ENCODE peak calls at places on chromosomes 2 and 18, in nine cellular contexts. Q, H, X, C, R, Z, Y, F and I are unnamed samples.

GRCh38 chr2:96095116-96095636 is 21.2 kb downstream of the ADRA2B start:
- DNase-seq in Q (no peak), H (no peak), X (no peak), C (no peak), R (no peak), Z (no peak), Y (no peak), F (no peak), I (no peak)

GRCh38 chr2:197514754-197515153 is 1.1 kb upstream of the MOB4 start:
- DNase-seq in Q (no peak), H (no peak), X (no peak), C (peak; percentile 13), R (no peak), Z (no peak), Y (no peak), F (no peak), I (peak; percentile 50)

GRCh38 chr2:24830351-24830750 is 37.1 kb downstream of the CENPO start:
- DNase-seq in Q (no peak), H (no peak), X (no peak), C (peak; percentile 38), R (peak; percentile 31), Z (peak; percentile 10), Y (peak; percentile 25), F (no peak), I (no peak)

GRCh38 chr2:55782528-55783173 is 89.0 kb upstream of the PNPT1 start:
- DNase-seq in Q (no peak), H (no peak), X (no peak), C (no peak), R (no peak), Z (no peak), Y (no peak), F (no peak), I (no peak)

GRCh38 chr18:59502222-59502898 is 143.3 kb upstream of the LMAN1 start:
- DNase-seq in Q (peak; percentile 84), H (no peak), X (no peak), C (peak; percentile 88), R (no peak), Z (no peak), Y (no peak), F (no peak), I (no peak)

GRCh38 chr2:242052421-242052820 is 182.9 kb downstream of the RTP5 start:
- DNase-seq in Q (no peak), H (peak; percentile 9), X (no peak), C (no peak), R (no peak), Z (no peak), Y (no peak), F (no peak), I (no peak)

GRCh38 chr2:232133078-232133477 is 171.6 kb downstream of the DIS3L2 start:
- DNase-seq in Q (peak; percentile 22), H (no peak), X (no peak), C (no peak), R (no peak), Z (no peak), Y (no peak), F (no peak), I (no peak)

GRCh38 chr2:217593732-217594131 is 409.1 kb downstream of the TNS1 start:
- DNase-seq in Q (no peak), H (no peak), X (no peak), C (no peak), R (no peak), Z (no peak), Y (no peak), F (no peak), I (no peak)

GRCh38 chr2:95343429-95344207 is 46.5 kb downstream of the KCNIP3 start:
- DNase-seq in Q (peak; percentile 73), H (no peak), X (no peak), C (no peak), R (peak; percentile 29), Z (no peak), Y (no peak), F (no peak), I (no peak)

GRCh38 chr18:5456577-5457466 is 87.0 kb downstream of the EPB41L3 start:
- DNase-seq in Q (no peak), H (no peak), X (no peak), C (peak; percentile 39), R (no peak), Z (no peak), Y (no peak), F (no peak), I (peak; percentile 52)

GRCh38 chr18:22773944-22774343 is 159.2 kb upstream of the RBBP8 start:
- DNase-seq in Q (no peak), H (no peak), X (no peak), C (no peak), R (no peak), Z (no peak), Y (no peak), F (no peak), I (no peak)

GRCh38 chr2:37648316-37649011 is 23.0 kb downstream of the CDC42EP3 start:
- DNase-seq in Q (no peak), H (no peak), X (peak; percentile 24), C (no peak), R (peak; percentile 77), Z (no peak), Y (peak; percentile 89), F (peak; percentile 76), I (no peak)

GRCh38 chr2:37649518-37649917 is 21.9 kb downstream of the CDC42EP3 start:
- DNase-seq in Q (no peak), H (no peak), X (no peak), C (no peak), R (no peak), Z (no peak), Y (no peak), F (no peak), I (no peak)

GRCh38 chr2:37645363-37645762 is 26.1 kb downstream of the CDC42EP3 start:
- DNase-seq in Q (peak; percentile 73), H (no peak), X (no peak), C (peak; percentile 73), R (no peak), Z (no peak), Y (no peak), F (peak; percentile 72), I (no peak)

GRCh38 chr2:37645836-37646235 is 25.6 kb downstream of the CDC42EP3 start:
- DNase-seq in Q (no peak), H (no peak), X (no peak), C (no peak), R (no peak), Z (no peak), Y (no peak), F (no peak), I (no peak)

GRCh38 chr2:37647941-37648315 is 23.5 kb downstream of the CDC42EP3 start:
- DNase-seq in Q (no peak), H (no peak), X (no peak), C (no peak), R (no peak), Z (no peak), Y (no peak), F (no peak), I (no peak)
- H3K36me3 ChIP-seq in Q (peaks cover 38% of the 10 kb centered on the region), H (no peaks in the 10 kb centered on the region), X (peaks cover 35% of the 10 kb centered on the region), C (peaks cover 23% of the 10 kb centered on the region), R (no peaks in the 10 kb centered on the region), Z (no peaks in the 10 kb centered on the region), Y (peaks cover 38% of the 10 kb centered on the region), F (peaks cover 10% of the 10 kb centered on the region), I (peaks cover 26% of the 10 kb centered on the region)

GRCh38 chr2:105836341-105836740 is 91.6 kb downstream of the NCK2 start:
- DNase-seq in Q (no peak), H (no peak), X (no peak), C (no peak), R (no peak), Z (no peak), Y (no peak), F (no peak), I (no peak)

GRCh38 chr2:105836840-105837692 is 92.4 kb downstream of the NCK2 start:
- DNase-seq in Q (no peak), H (no peak), X (no peak), C (no peak), R (no peak), Z (no peak), Y (no peak), F (peak; percentile 52), I (no peak)

GRCh38 chr2:105839793-105840192 is 95.1 kb downstream of the NCK2 start:
- DNase-seq in Q (no peak), H (no peak), X (no peak), C (no peak), R (no peak), Z (no peak), Y (no peak), F (no peak), I (no peak)

GRCh38 chr2:105834931-105835330 is 90.2 kb downstream of the NCK2 start:
- DNase-seq in Q (no peak), H (no peak), X (no peak), C (peak; percentile 18), R (no peak), Z (no peak), Y (no peak), F (no peak), I (no peak)
- H3K9me3 ChIP-seq in Q (peaks cover 4% of the 10 kb centered on the region), H (no peaks in the 10 kb centered on the region), X (peaks cover 35% of the 10 kb centered on the region), C (no peaks in the 10 kb centered on the region), R (no peaks in the 10 kb centered on the region), Z (no peaks in the 10 kb centered on the region), Y (peaks cover 35% of the 10 kb centered on the region), F (peaks cover 13% of the 10 kb centered on the region), I (no peaks in the 10 kb centered on the region)

GRCh38 chr2:233849607-233850271 is 4.6 kb downstream of the HJURP start:
- DNase-seq in Q (no peak), H (no peak), X (no peak), C (no peak), R (peak; percentile 13), Z (no peak), Y (no peak), F (no peak), I (no peak)

GRCh38 chr2:233848276-233848675 is 6.1 kb downstream of the HJURP start:
- DNase-seq in Q (no peak), H (no peak), X (no peak), C (no peak), R (peak; percentile 9), Z (no peak), Y (no peak), F (no peak), I (no peak)

GRCh38 chr2:233851169-233851568 is 3.2 kb downstream of the HJURP start:
- DNase-seq in Q (no peak), H (no peak), X (no peak), C (no peak), R (no peak), Z (no peak), Y (no peak), F (no peak), I (no peak)

GRCh38 chr2:233852056-233852455 is 2.3 kb downstream of the HJURP start:
- DNase-seq in Q (no peak), H (no peak), X (no peak), C (no peak), R (peak; percentile 24), Z (no peak), Y (no peak), F (no peak), I (no peak)

DNA sequence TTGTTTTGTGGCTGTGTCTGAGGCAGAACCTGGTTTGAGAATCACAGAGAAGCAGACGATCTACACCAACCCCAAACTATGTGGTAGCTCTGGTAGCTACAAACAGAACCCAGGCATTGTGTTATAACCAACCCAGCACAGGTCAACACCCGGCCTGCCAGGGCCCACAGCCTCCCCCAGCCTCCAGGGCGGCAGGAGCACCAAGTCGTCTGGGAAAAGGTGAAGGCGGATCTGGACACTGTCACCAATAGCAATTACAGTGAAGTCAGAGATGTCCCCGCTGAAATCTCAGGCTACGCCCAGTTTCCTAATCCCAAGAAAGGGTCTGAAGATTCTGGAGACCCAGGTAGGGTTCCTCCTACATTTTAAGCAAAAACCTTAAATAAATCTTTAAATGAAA is 3.6 kb downstream of the HJURP start:
- DNase-seq in Q (no peak), H (no peak), X (no peak), C (no peak), R (no peak), Z (no peak), Y (no peak), F (no peak), I (no peak)
- H3K36me3 ChIP-seq in Q (peaks cover 39% of the 10 kb centered on the region), H (no peaks in the 10 kb centered on the region), X (no peaks in the 10 kb centered on the region), C (peaks cover 10% of the 10 kb centered on the region), R (no peaks in the 10 kb centered on the region), Z (peaks cover 51% of the 10 kb centered on the region), Y (no peaks in the 10 kb centered on the region), F (no peaks in the 10 kb centered on the region), I (peaks cover 86% of the 10 kb centered on the region)

GRCh38 chr2:144254342-144255235 is 265.3 kb downstream of the ZEB2 start:
- DNase-seq in Q (no peak), H (no peak), X (no peak), C (no peak), R (no peak), Z (no peak), Y (no peak), F (no peak), I (no peak)
- H3K9me3 ChIP-seq in Q (peaks cover 11% of the 10 kb centered on the region), H (peaks cover 10% of the 10 kb centered on the region), X (peaks cover 34% of the 10 kb centered on the region), C (no peaks in the 10 kb centered on the region), R (no peaks in the 10 kb centered on the region), Z (peaks cover 9% of the 10 kb centered on the region), Y (peaks cover 29% of the 10 kb centered on the region), F (peaks cover 7% of the 10 kb centered on the region), I (peaks cover 15% of the 10 kb centered on the region)